ENCODE peak calls at places on chromosome 13, in ten cellular contexts. One of them, this sample, is unnamed.

GRCh38 chr13:30792257-30793000 is 57.1 kb downstream of the ALOX5AP start:
- DNase-seq in stimulated activated CD4-positive, alpha-beta T cell treated with anti-CD3 and anti-CD28 coated beads, Interleukin-15, amount 100 ng/mL, for 24 hours: no peak
- DNase-seq in MG63: peak
- DNase-seq in T1000: peak
- DNase-seq in hippocampal formation: peak
- DNase-seq in mucosa of descending colon: peak
- DNase-seq in activated naive CD4-positive, alpha-beta T cell treated with anti-CD3 and anti-CD28 coated beads for 36 hours: no peak
- DNase-seq in activated CD4-positive, CD25-positive, alpha-beta regulatory T cell: no peak
- DNase-seq in AG09319: peak
- DNase-seq in left ventricle myocardium superior: peak
- DNase-seq in this sample: no peak

GRCh38 chr13:75417647-75418046 is 64.3 kb downstream of the TBC1D4 start:
- DNase-seq in activated CD4-positive, CD25-positive, alpha-beta regulatory T cell: no peak
- DNase-seq in left ventricle myocardium superior: no peak
- DNase-seq in activated naive CD4-positive, alpha-beta T cell treated with anti-CD3 and anti-CD28 coated beads for 36 hours: no peak
- DNase-seq in hippocampal formation: no peak
- DNase-seq in T1000: no peak
- DNase-seq in AG09319: no peak
- DNase-seq in stimulated activated CD4-positive, alpha-beta T cell treated with anti-CD3 and anti-CD28 coated beads, Interleukin-15, amount 100 ng/mL, for 24 hours: no peak
- DNase-seq in mucosa of descending colon: no peak
- DNase-seq in MG63: no peak
- DNase-seq in this sample: no peak

GRCh38 chr13:85503797-85504196 is 295.4 kb downstream of the SLITRK6 start:
- DNase-seq in activated naive CD4-positive, alpha-beta T cell treated with anti-CD3 and anti-CD28 coated beads for 36 hours: no peak
- DNase-seq in left ventricle myocardium superior: no peak
- DNase-seq in MG63: peak
- DNase-seq in stimulated activated CD4-positive, alpha-beta T cell treated with anti-CD3 and anti-CD28 coated beads, Interleukin-15, amount 100 ng/mL, for 24 hours: no peak
- DNase-seq in AG09319: no peak
- DNase-seq in hippocampal formation: no peak
- DNase-seq in activated CD4-positive, CD25-positive, alpha-beta regulatory T cell: no peak
- DNase-seq in mucosa of descending colon: peak
- DNase-seq in T1000: no peak
- DNase-seq in this sample: no peak

GRCh38 chr13:107067381-107067780 is 499.4 kb upstream of the ARGLU1 start:
- DNase-seq in activated naive CD4-positive, alpha-beta T cell treated with anti-CD3 and anti-CD28 coated beads for 36 hours: no peak
- DNase-seq in T1000: no peak
- DNase-seq in mucosa of descending colon: no peak
- DNase-seq in AG09319: no peak
- DNase-seq in left ventricle myocardium superior: no peak
- DNase-seq in stimulated activated CD4-positive, alpha-beta T cell treated with anti-CD3 and anti-CD28 coated beads, Interleukin-15, amount 100 ng/mL, for 24 hours: no peak
- DNase-seq in MG63: no peak
- DNase-seq in hippocampal formation: no peak
- DNase-seq in activated CD4-positive, CD25-positive, alpha-beta regulatory T cell: no peak
- DNase-seq in this sample: no peak

GRCh38 chr13:78569029-78569428 is 34.3 kb downstream of the POU4F1 start:
- DNase-seq in stimulated activated CD4-positive, alpha-beta T cell treated with anti-CD3 and anti-CD28 coated beads, Interleukin-15, amount 100 ng/mL, for 24 hours: no peak
- DNase-seq in hippocampal formation: no peak
- DNase-seq in mucosa of descending colon: no peak
- DNase-seq in activated naive CD4-positive, alpha-beta T cell treated with anti-CD3 and anti-CD28 coated beads for 36 hours: no peak
- DNase-seq in MG63: no peak
- DNase-seq in activated CD4-positive, CD25-positive, alpha-beta regulatory T cell: no peak
- DNase-seq in left ventricle myocardium superior: no peak
- DNase-seq in T1000: no peak
- DNase-seq in AG09319: no peak
- DNase-seq in this sample: no peak

GRCh38 chr13:110519046-110519445 is 42.5 kb downstream of the RAB20 start:
- DNase-seq in T1000: no peak
- DNase-seq in left ventricle myocardium superior: no peak
- DNase-seq in AG09319: no peak
- DNase-seq in hippocampal formation: no peak
- DNase-seq in activated CD4-positive, CD25-positive, alpha-beta regulatory T cell: no peak
- DNase-seq in mucosa of descending colon: no peak
- DNase-seq in activated naive CD4-positive, alpha-beta T cell treated with anti-CD3 and anti-CD28 coated beads for 36 hours: no peak
- DNase-seq in stimulated activated CD4-positive, alpha-beta T cell treated with anti-CD3 and anti-CD28 coated beads, Interleukin-15, amount 100 ng/mL, for 24 hours: no peak
- DNase-seq in MG63: no peak
- DNase-seq in this sample: no peak

GRCh38 chr13:26498524-26499208 is 58.8 kb upstream of the WASF3 start:
- DNase-seq in hippocampal formation: no peak
- DNase-seq in stimulated activated CD4-positive, alpha-beta T cell treated with anti-CD3 and anti-CD28 coated beads, Interleukin-15, amount 100 ng/mL, for 24 hours: no peak
- DNase-seq in T1000: no peak
- DNase-seq in mucosa of descending colon: no peak
- DNase-seq in AG09319: no peak
- DNase-seq in activated CD4-positive, CD25-positive, alpha-beta regulatory T cell: no peak
- DNase-seq in left ventricle myocardium superior: no peak
- DNase-seq in MG63: no peak
- DNase-seq in activated naive CD4-positive, alpha-beta T cell treated with anti-CD3 and anti-CD28 coated beads for 36 hours: no peak
- DNase-seq in this sample: no peak

GRCh38 chr13:24161010-24161775 is 673 bp downstream of the SPATA13 start:
- DNase-seq in left ventricle myocardium superior: no peak
- DNase-seq in activated CD4-positive, CD25-positive, alpha-beta regulatory T cell: no peak
- DNase-seq in AG09319: no peak
- DNase-seq in activated naive CD4-positive, alpha-beta T cell treated with anti-CD3 and anti-CD28 coated beads for 36 hours: peak
- DNase-seq in MG63: peak
- DNase-seq in hippocampal formation: no peak
- DNase-seq in mucosa of descending colon: peak
- DNase-seq in stimulated activated CD4-positive, alpha-beta T cell treated with anti-CD3 and anti-CD28 coated beads, Interleukin-15, amount 100 ng/mL, for 24 hours: peak
- DNase-seq in T1000: no peak
- DNase-seq in this sample: no peak

GRCh38 chr13:40187836-40188591 is 478.4 kb downstream of the FOXO1 start:
- DNase-seq in stimulated activated CD4-positive, alpha-beta T cell treated with anti-CD3 and anti-CD28 coated beads, Interleukin-15, amount 100 ng/mL, for 24 hours: peak
- DNase-seq in activated CD4-positive, CD25-positive, alpha-beta regulatory T cell: peak
- DNase-seq in MG63: no peak
- DNase-seq in AG09319: no peak
- DNase-seq in T1000: no peak
- DNase-seq in mucosa of descending colon: peak
- DNase-seq in hippocampal formation: no peak
- DNase-seq in left ventricle myocardium superior: no peak
- DNase-seq in activated naive CD4-positive, alpha-beta T cell treated with anti-CD3 and anti-CD28 coated beads for 36 hours: peak
- DNase-seq in this sample: no peak

GRCh38 chr13:32314968-32315254 is 252 bp downstream of the ZAR1L start:
- DNase-seq in AG09319: no peak
- DNase-seq in activated CD4-positive, CD25-positive, alpha-beta regulatory T cell: peak
- DNase-seq in T1000: no peak
- DNase-seq in activated naive CD4-positive, alpha-beta T cell treated with anti-CD3 and anti-CD28 coated beads for 36 hours: peak
- DNase-seq in left ventricle myocardium superior: no peak
- DNase-seq in MG63: peak
- DNase-seq in mucosa of descending colon: peak
- DNase-seq in hippocampal formation: no peak
- DNase-seq in stimulated activated CD4-positive, alpha-beta T cell treated with anti-CD3 and anti-CD28 coated beads, Interleukin-15, amount 100 ng/mL, for 24 hours: peak
- DNase-seq in this sample: peak

GRCh38 chr13:99956473-99957349 is 14.9 kb downstream of the ZIC5 start:
- DNase-seq in activated naive CD4-positive, alpha-beta T cell treated with anti-CD3 and anti-CD28 coated beads for 36 hours: no peak
- DNase-seq in stimulated activated CD4-positive, alpha-beta T cell treated with anti-CD3 and anti-CD28 coated beads, Interleukin-15, amount 100 ng/mL, for 24 hours: no peak
- DNase-seq in hippocampal formation: no peak
- DNase-seq in mucosa of descending colon: no peak
- DNase-seq in T1000: no peak
- DNase-seq in MG63: peak
- DNase-seq in activated CD4-positive, CD25-positive, alpha-beta regulatory T cell: no peak
- DNase-seq in left ventricle myocardium superior: no peak
- DNase-seq in AG09319: no peak
- DNase-seq in this sample: no peak

GRCh38 chr13:97076898-97077297 is 82.6 kb upstream of the OXGR1 start:
- DNase-seq in stimulated activated CD4-positive, alpha-beta T cell treated with anti-CD3 and anti-CD28 coated beads, Interleukin-15, amount 100 ng/mL, for 24 hours: no peak
- DNase-seq in left ventricle myocardium superior: no peak
- DNase-seq in AG09319: peak
- DNase-seq in T1000: no peak
- DNase-seq in MG63: no peak
- DNase-seq in activated naive CD4-positive, alpha-beta T cell treated with anti-CD3 and anti-CD28 coated beads for 36 hours: no peak
- DNase-seq in hippocampal formation: no peak
- DNase-seq in activated CD4-positive, CD25-positive, alpha-beta regulatory T cell: no peak
- DNase-seq in mucosa of descending colon: no peak
- DNase-seq in this sample: no peak

GRCh38 chr13:100828226-100828625 is 153.6 kb upstream of the TMTC4 start:
- DNase-seq in mucosa of descending colon: no peak
- DNase-seq in hippocampal formation: peak
- DNase-seq in stimulated activated CD4-positive, alpha-beta T cell treated with anti-CD3 and anti-CD28 coated beads, Interleukin-15, amount 100 ng/mL, for 24 hours: no peak
- DNase-seq in MG63: no peak
- DNase-seq in left ventricle myocardium superior: no peak
- DNase-seq in T1000: no peak
- DNase-seq in AG09319: no peak
- DNase-seq in activated CD4-positive, CD25-positive, alpha-beta regulatory T cell: no peak
- DNase-seq in activated naive CD4-positive, alpha-beta T cell treated with anti-CD3 and anti-CD28 coated beads for 36 hours: no peak
- DNase-seq in this sample: peak

GRCh38 chr13:26585136-26585535 is 27.7 kb downstream of the WASF3 start:
- DNase-seq in activated naive CD4-positive, alpha-beta T cell treated with anti-CD3 and anti-CD28 coated beads for 36 hours: no peak
- DNase-seq in mucosa of descending colon: no peak
- DNase-seq in hippocampal formation: no peak
- DNase-seq in AG09319: no peak
- DNase-seq in left ventricle myocardium superior: no peak
- DNase-seq in T1000: no peak
- DNase-seq in stimulated activated CD4-positive, alpha-beta T cell treated with anti-CD3 and anti-CD28 coated beads, Interleukin-15, amount 100 ng/mL, for 24 hours: no peak
- DNase-seq in activated CD4-positive, CD25-positive, alpha-beta regulatory T cell: no peak
- DNase-seq in MG63: no peak
- DNase-seq in this sample: no peak

GRCh38 chr13:37868691-37869505 is 674 bp downstream of the TRPC4 start:
- DNase-seq in mucosa of descending colon: no peak
- DNase-seq in hippocampal formation: no peak
- DNase-seq in left ventricle myocardium superior: no peak
- DNase-seq in stimulated activated CD4-positive, alpha-beta T cell treated with anti-CD3 and anti-CD28 coated beads, Interleukin-15, amount 100 ng/mL, for 24 hours: no peak
- DNase-seq in T1000: no peak
- DNase-seq in activated CD4-positive, CD25-positive, alpha-beta regulatory T cell: no peak
- DNase-seq in activated naive CD4-positive, alpha-beta T cell treated with anti-CD3 and anti-CD28 coated beads for 36 hours: no peak
- DNase-seq in AG09319: no peak
- DNase-seq in MG63: peak
- DNase-seq in this sample: no peak

GRCh38 chr13:30690282-30691188 is 44.8 kb upstream of the ALOX5AP start:
- DNase-seq in MG63: peak
- DNase-seq in activated CD4-positive, CD25-positive, alpha-beta regulatory T cell: no peak
- DNase-seq in AG09319: peak
- DNase-seq in activated naive CD4-positive, alpha-beta T cell treated with anti-CD3 and anti-CD28 coated beads for 36 hours: no peak
- DNase-seq in T1000: peak
- DNase-seq in hippocampal formation: no peak
- DNase-seq in stimulated activated CD4-positive, alpha-beta T cell treated with anti-CD3 and anti-CD28 coated beads, Interleukin-15, amount 100 ng/mL, for 24 hours: no peak
- DNase-seq in mucosa of descending colon: peak
- DNase-seq in left ventricle myocardium superior: peak
- DNase-seq in this sample: no peak

GRCh38 chr13:50699874-50700663 is 143.4 kb downstream of the DLEU7 start:
- DNase-seq in mucosa of descending colon: no peak
- DNase-seq in stimulated activated CD4-positive, alpha-beta T cell treated with anti-CD3 and anti-CD28 coated beads, Interleukin-15, amount 100 ng/mL, for 24 hours: no peak
- DNase-seq in left ventricle myocardium superior: no peak
- DNase-seq in activated CD4-positive, CD25-positive, alpha-beta regulatory T cell: no peak
- DNase-seq in AG09319: no peak
- DNase-seq in MG63: no peak
- DNase-seq in T1000: no peak
- DNase-seq in activated naive CD4-positive, alpha-beta T cell treated with anti-CD3 and anti-CD28 coated beads for 36 hours: no peak
- DNase-seq in hippocampal formation: no peak
- DNase-seq in this sample: no peak

GRCh38 chr13:67224148-67224846 is 5.8 kb downstream of the PCDH9 start:
- DNase-seq in stimulated activated CD4-positive, alpha-beta T cell treated with anti-CD3 and anti-CD28 coated beads, Interleukin-15, amount 100 ng/mL, for 24 hours: peak
- DNase-seq in left ventricle myocardium superior: peak
- DNase-seq in activated naive CD4-positive, alpha-beta T cell treated with anti-CD3 and anti-CD28 coated beads for 36 hours: peak
- DNase-seq in T1000: no peak
- DNase-seq in MG63: peak
- DNase-seq in activated CD4-positive, CD25-positive, alpha-beta regulatory T cell: no peak
- DNase-seq in mucosa of descending colon: peak
- DNase-seq in hippocampal formation: peak
- DNase-seq in AG09319: peak
- DNase-seq in this sample: peak

GRCh38 chr13:53255795-53256194 is 227.2 kb downstream of the OLFM4 start:
- DNase-seq in T1000: no peak
- DNase-seq in AG09319: no peak
- DNase-seq in stimulated activated CD4-positive, alpha-beta T cell treated with anti-CD3 and anti-CD28 coated beads, Interleukin-15, amount 100 ng/mL, for 24 hours: no peak
- DNase-seq in mucosa of descending colon: no peak
- DNase-seq in left ventricle myocardium superior: no peak
- DNase-seq in activated CD4-positive, CD25-positive, alpha-beta regulatory T cell: no peak
- DNase-seq in activated naive CD4-positive, alpha-beta T cell treated with anti-CD3 and anti-CD28 coated beads for 36 hours: no peak
- DNase-seq in hippocampal formation: no peak
- DNase-seq in MG63: no peak
- DNase-seq in this sample: no peak

GRCh38 chr13:113926301-113926761 is 47.5 kb downstream of the C13orf46 start:
- DNase-seq in left ventricle myocardium superior: no peak
- DNase-seq in activated naive CD4-positive, alpha-beta T cell treated with anti-CD3 and anti-CD28 coated beads for 36 hours: no peak
- DNase-seq in T1000: no peak
- DNase-seq in MG63: no peak
- DNase-seq in hippocampal formation: no peak
- DNase-seq in AG09319: peak
- DNase-seq in activated CD4-positive, CD25-positive, alpha-beta regulatory T cell: no peak
- DNase-seq in mucosa of descending colon: no peak
- DNase-seq in stimulated activated CD4-positive, alpha-beta T cell treated with anti-CD3 and anti-CD28 coated beads, Interleukin-15, amount 100 ng/mL, for 24 hours: no peak
- DNase-seq in this sample: no peak

GRCh38 chr13:76894401-76895110 is 8.4 kb upstream of the KCTD12 start:
- DNase-seq in left ventricle myocardium superior: no peak
- DNase-seq in MG63: no peak
- DNase-seq in hippocampal formation: no peak
- DNase-seq in AG09319: no peak
- DNase-seq in stimulated activated CD4-positive, alpha-beta T cell treated with anti-CD3 and anti-CD28 coated beads, Interleukin-15, amount 100 ng/mL, for 24 hours: no peak
- DNase-seq in activated naive CD4-positive, alpha-beta T cell treated with anti-CD3 and anti-CD28 coated beads for 36 hours: peak
- DNase-seq in activated CD4-positive, CD25-positive, alpha-beta regulatory T cell: no peak
- DNase-seq in T1000: no peak
- DNase-seq in mucosa of descending colon: no peak
- DNase-seq in this sample: no peak

GRCh38 chr13:99686157-99686572 is 184.9 kb downstream of the TM9SF2 start:
- DNase-seq in activated CD4-positive, CD25-positive, alpha-beta regulatory T cell: no peak
- DNase-seq in AG09319: no peak
- DNase-seq in T1000: no peak
- DNase-seq in stimulated activated CD4-positive, alpha-beta T cell treated with anti-CD3 and anti-CD28 coated beads, Interleukin-15, amount 100 ng/mL, for 24 hours: no peak
- DNase-seq in activated naive CD4-positive, alpha-beta T cell treated with anti-CD3 and anti-CD28 coated beads for 36 hours: no peak
- DNase-seq in left ventricle myocardium superior: peak
- DNase-seq in MG63: peak
- DNase-seq in hippocampal formation: no peak
- DNase-seq in mucosa of descending colon: peak
- DNase-seq in this sample: no peak

GRCh38 chr13:111095031-111095840 is 19.9 kb upstream of the ARHGEF7 start:
- DNase-seq in T1000: no peak
- DNase-seq in mucosa of descending colon: no peak
- DNase-seq in MG63: no peak
- DNase-seq in activated naive CD4-positive, alpha-beta T cell treated with anti-CD3 and anti-CD28 coated beads for 36 hours: no peak
- DNase-seq in hippocampal formation: no peak
- DNase-seq in left ventricle myocardium superior: no peak
- DNase-seq in activated CD4-positive, CD25-positive, alpha-beta regulatory T cell: no peak
- DNase-seq in stimulated activated CD4-positive, alpha-beta T cell treated with anti-CD3 and anti-CD28 coated beads, Interleukin-15, amount 100 ng/mL, for 24 hours: no peak
- DNase-seq in AG09319: no peak
- DNase-seq in this sample: no peak

GRCh38 chr13:24910502-24911134 is 146.6 kb downstream of the RNF17 start:
- DNase-seq in left ventricle myocardium superior: no peak
- DNase-seq in AG09319: no peak
- DNase-seq in stimulated activated CD4-positive, alpha-beta T cell treated with anti-CD3 and anti-CD28 coated beads, Interleukin-15, amount 100 ng/mL, for 24 hours: no peak
- DNase-seq in mucosa of descending colon: peak
- DNase-seq in hippocampal formation: no peak
- DNase-seq in activated naive CD4-positive, alpha-beta T cell treated with anti-CD3 and anti-CD28 coated beads for 36 hours: no peak
- DNase-seq in MG63: no peak
- DNase-seq in T1000: no peak
- DNase-seq in activated CD4-positive, CD25-positive, alpha-beta regulatory T cell: no peak
- DNase-seq in this sample: no peak

GRCh38 chr13:50129923-50130685 is 114.9 kb downstream of the KCNRG start:
- DNase-seq in AG09319: no peak
- DNase-seq in MG63: peak
- DNase-seq in activated naive CD4-positive, alpha-beta T cell treated with anti-CD3 and anti-CD28 coated beads for 36 hours: peak
- DNase-seq in left ventricle myocardium superior: peak
- DNase-seq in T1000: no peak
- DNase-seq in hippocampal formation: no peak
- DNase-seq in activated CD4-positive, CD25-positive, alpha-beta regulatory T cell: no peak
- DNase-seq in mucosa of descending colon: peak
- DNase-seq in stimulated activated CD4-positive, alpha-beta T cell treated with anti-CD3 and anti-CD28 coated beads, Interleukin-15, amount 100 ng/mL, for 24 hours: peak
- DNase-seq in this sample: peak

GRCh38 chr13:76754414-76754813 is 131.8 kb downstream of the KCTD12 start:
- DNase-seq in left ventricle myocardium superior: no peak
- DNase-seq in AG09319: no peak
- DNase-seq in MG63: no peak
- DNase-seq in stimulated activated CD4-positive, alpha-beta T cell treated with anti-CD3 and anti-CD28 coated beads, Interleukin-15, amount 100 ng/mL, for 24 hours: no peak
- DNase-seq in hippocampal formation: no peak
- DNase-seq in mucosa of descending colon: no peak
- DNase-seq in T1000: no peak
- DNase-seq in activated naive CD4-positive, alpha-beta T cell treated with anti-CD3 and anti-CD28 coated beads for 36 hours: no peak
- DNase-seq in activated CD4-positive, CD25-positive, alpha-beta regulatory T cell: no peak
- DNase-seq in this sample: no peak

GRCh38 chr13:24243311-24243710 is 66.1 kb upstream of the C1QTNF9 start:
- DNase-seq in hippocampal formation: no peak
- DNase-seq in mucosa of descending colon: no peak
- DNase-seq in left ventricle myocardium superior: no peak
- DNase-seq in T1000: no peak
- DNase-seq in activated naive CD4-positive, alpha-beta T cell treated with anti-CD3 and anti-CD28 coated beads for 36 hours: no peak
- DNase-seq in MG63: no peak
- DNase-seq in AG09319: no peak
- DNase-seq in stimulated activated CD4-positive, alpha-beta T cell treated with anti-CD3 and anti-CD28 coated beads, Interleukin-15, amount 100 ng/mL, for 24 hours: no peak
- DNase-seq in activated CD4-positive, CD25-positive, alpha-beta regulatory T cell: no peak
- DNase-seq in this sample: no peak

GRCh38 chr13:86795858-86796257 is 875.3 kb upstream of the SLITRK5 start:
- DNase-seq in left ventricle myocardium superior: no peak
- DNase-seq in activated naive CD4-positive, alpha-beta T cell treated with anti-CD3 and anti-CD28 coated beads for 36 hours: no peak
- DNase-seq in hippocampal formation: no peak
- DNase-seq in activated CD4-positive, CD25-positive, alpha-beta regulatory T cell: no peak
- DNase-seq in mucosa of descending colon: no peak
- DNase-seq in AG09319: no peak
- DNase-seq in stimulated activated CD4-positive, alpha-beta T cell treated with anti-CD3 and anti-CD28 coated beads, Interleukin-15, amount 100 ng/mL, for 24 hours: no peak
- DNase-seq in MG63: no peak
- DNase-seq in T1000: no peak
- DNase-seq in this sample: no peak